ENCODE peak calls at places on chromosome X, in seven cellular contexts. E is SK-N-SH, T is H1, Z is GM12878, G is K562, H is HCT116, P is HepG2. M is an unnamed sample.

GRCh38 chrX:16491461-16491860 is 158.5 kb upstream of the S100G start:
- DNase-seq in H (no peak), T (no peak), P (no peak), Z (no peak), G (no peak), E (no peak), M (no peak)

GRCh38 chrX:152641996-152642395 is 4.3 kb downstream of the GABRQ start:
- DNase-seq in G (peak), E (peak), T (no peak), P (no peak), Z (no peak), H (no peak), M (peak)

GRCh38 chrX:29297171-29297800 is 710.0 kb downstream of the IL1RAPL1 start:
- DNase-seq in G (no peak), H (no peak), T (no peak), E (no peak), P (no peak), Z (no peak), M (no peak)

GRCh38 chrX:118872102-118872566 is 48.5 kb downstream of the ZCCHC12 start:
- DNase-seq in Z (no peak), H (no peak), E (no peak), T (no peak), P (no peak), G (no peak), M (peak)

GRCh38 chrX:31297881-31298280 is 226.0 kb upstream of the FTHL17 start:
- DNase-seq in E (no peak), T (no peak), H (no peak), G (no peak), P (no peak), Z (no peak), M (no peak)

GRCh38 chrX:26254436-26254835 is 38.5 kb downstream of the MAGEB5 start:
- DNase-seq in G (no peak), Z (no peak), P (no peak), H (no peak), T (no peak), E (no peak), M (no peak)

GRCh38 chrX:134936542-134936941 is 54.2 kb upstream of the SMIM10 start:
- DNase-seq in T (no peak), P (peak), Z (no peak), G (no peak), H (no peak), E (no peak), M (no peak)

GRCh38 chrX:78650906-78651437 is 8.2 kb downstream of the RTL3 start:
- DNase-seq in G (no peak), T (no peak), H (no peak), E (no peak), P (no peak), Z (peak), M (no peak)

GRCh38 chrX:125205084-125205917 is 114.4 kb upstream of the TEX13C start:
- DNase-seq in G (peak), Z (no peak), E (peak), T (no peak), H (no peak), P (no peak), M (no peak)

GRCh38 chrX:125782184-125782583 is 383.9 kb downstream of the DCAF12L2 start:
- DNase-seq in G (no peak), Z (no peak), E (no peak), H (no peak), T (peak), P (no peak), M (no peak)

GRCh38 chrX:20280938-20281337 is 14.2 kb upstream of the RPS6KA3 start:
- DNase-seq in P (no peak), E (no peak), G (no peak), T (no peak), H (no peak), Z (no peak), M (no peak)

GRCh38 chrX:40107291-40108083 is 9.7 kb upstream of the BCOR start:
- DNase-seq in Z (no peak), G (no peak), H (peak), P (no peak), T (no peak), E (peak), M (peak)

GRCh38 chrX:153702350-153703035 is 14.8 kb downstream of the SLC6A8 start:
- DNase-seq in Z (no peak), T (no peak), G (no peak), E (no peak), P (no peak), H (no peak), M (no peak)

GRCh38 chrX:153794897-153795816 is 689 bp downstream of the SSR4 start:
- DNase-seq in E (no peak), P (no peak), T (no peak), H (no peak), G (no peak), Z (no peak), M (no peak)

GRCh38 chrX:18288716-18289115 is 65.8 kb downstream of the SCML2 start:
- DNase-seq in P (no peak), Z (no peak), E (no peak), G (no peak), H (no peak), T (no peak), M (peak)

GRCh38 chrX:39418936-39419659 is 617.8 kb downstream of the MID1IP1 start:
- DNase-seq in Z (no peak), T (no peak), E (peak), P (no peak), G (no peak), H (no peak), M (no peak)

GRCh38 chrX:112834016-112834855 is 6.4 kb downstream of the AMOT start:
- DNase-seq in E (peak), G (no peak), P (no peak), T (no peak), H (no peak), Z (no peak), M (no peak)

GRCh38 chrX:112867570-112867969 is 26.9 kb upstream of the AMOT start:
- DNase-seq in H (peak), P (no peak), E (no peak), T (no peak), Z (no peak), G (no peak), M (no peak)

GRCh38 chrX:9180623-9181022 is 146.7 kb upstream of the FAM9B start:
- DNase-seq in G (no peak), T (peak), E (no peak), P (no peak), H (no peak), Z (no peak), M (no peak)

GRCh38 chrX:70022608-70023007 is 27.1 kb downstream of the AWAT2 start:
- DNase-seq in H (no peak), P (no peak), Z (no peak), E (no peak), G (no peak), T (no peak), M (no peak)

GRCh38 chrX:70026851-70027200 is 22.9 kb downstream of the AWAT2 start:
- DNase-seq in H (no peak), E (no peak), P (no peak), T (no peak), Z (no peak), G (no peak), M (no peak)

GRCh38 chrX:70029790-70030189 is 19.9 kb downstream of the AWAT2 start:
- DNase-seq in E (no peak), Z (no peak), P (no peak), H (no peak), T (no peak), G (no peak), M (no peak)

GRCh38 chrX:70026112-70026850 is 23.5 kb downstream of the AWAT2 start:
- DNase-seq in G (no peak), E (no peak), P (no peak), Z (no peak), H (no peak), T (no peak), M (no peak)

DNA sequence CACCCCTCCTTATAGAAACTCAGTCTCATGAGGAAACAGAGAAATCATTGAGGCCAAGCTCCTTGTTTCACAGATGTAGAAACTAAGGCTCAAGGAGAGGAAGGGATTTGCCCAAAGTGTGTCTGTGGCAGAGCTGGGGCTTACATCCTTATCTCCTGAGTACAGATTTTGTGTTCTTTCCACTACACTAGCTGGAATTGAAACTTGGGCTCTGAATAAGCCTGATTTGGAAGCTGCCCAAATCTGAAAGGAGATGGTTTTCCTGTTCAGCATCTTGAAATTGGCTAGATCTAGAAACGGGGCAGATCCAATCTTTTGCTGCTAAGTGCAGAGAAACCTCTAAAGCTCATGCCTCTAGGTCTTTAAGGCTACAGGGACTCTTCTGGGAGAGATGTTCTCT is 24.3 kb downstream of the AWAT2 start:
- DNase-seq in H (no peak), E (no peak), G (no peak), P (no peak), Z (no peak), T (no peak), M (no peak)
- TF ChIP-seq JUND in H (no peak), E (no peak), G (no peak), P (no peak), Z (no peak), T (no peak), M (no peak)

DNA sequence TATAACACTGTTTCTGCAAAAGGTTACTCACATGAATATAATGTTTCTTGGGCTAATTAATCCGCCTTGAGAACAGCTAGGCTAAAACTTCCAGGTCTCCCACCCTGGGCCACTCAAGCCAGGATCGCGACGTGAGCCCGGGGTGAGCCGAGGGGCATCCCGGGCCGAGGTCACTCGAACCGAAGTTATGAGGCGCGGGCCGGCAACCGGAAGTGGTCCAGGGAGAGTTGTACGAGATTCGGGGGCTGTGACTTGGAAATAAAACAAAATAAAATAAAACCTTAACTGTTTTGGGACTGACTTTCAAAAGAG is 317 bp downstream of the CMC4 start:
- DNase-seq in G (peak), H (no peak), T (no peak), Z (no peak), P (no peak), E (peak), M (no peak)
- TF ChIP-seq JUND in G (no peak), H (no peak), T (no peak), Z (no peak), P (no peak), E (no peak), M (no peak)

DNA sequence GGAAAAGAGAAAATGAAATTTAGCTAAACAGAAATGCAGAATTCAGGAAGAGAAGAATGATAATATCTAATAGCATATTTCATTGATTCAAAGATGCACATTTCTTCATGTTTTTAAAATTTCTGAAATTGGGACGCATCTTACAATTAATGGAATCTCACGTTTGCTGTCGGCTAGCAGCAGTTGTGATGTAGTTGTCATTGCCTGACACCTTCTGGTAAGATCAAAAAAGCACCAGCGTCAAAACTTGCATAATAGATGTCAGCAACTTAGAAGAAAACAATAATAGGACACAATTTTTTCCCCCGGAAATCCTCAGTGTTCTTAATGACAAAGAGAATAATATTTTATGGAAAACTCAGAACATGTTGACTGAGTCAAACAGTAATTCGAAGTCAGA is 29.8 kb upstream of the SLC7A3 start:
- DNase-seq in T (no peak), Z (no peak), P (no peak), H (no peak), G (no peak), E (no peak), M (no peak)
- TF ChIP-seq JUND in T (no peak), Z (no peak), P (no peak), H (no peak), G (no peak), E (no peak), M (no peak)

DNA sequence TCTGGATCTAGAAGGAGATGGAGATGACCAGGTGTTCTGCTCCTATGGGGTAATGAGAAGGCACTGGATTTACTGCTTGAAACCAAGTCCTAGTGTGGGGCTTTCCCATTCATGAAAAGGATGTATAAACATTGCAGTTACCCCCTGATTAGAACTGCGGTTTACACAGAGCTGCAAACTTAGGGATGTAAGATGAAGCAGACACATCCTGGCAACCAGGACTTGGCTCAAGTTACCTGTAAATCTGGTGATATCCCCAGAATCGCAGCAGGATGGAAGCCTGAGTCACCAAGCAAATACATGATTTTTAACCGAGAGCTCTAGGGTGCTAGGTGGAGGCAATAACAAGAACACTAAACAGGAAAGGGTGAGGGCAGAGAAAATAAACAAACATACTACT is 178.6 kb upstream of the MAMLD1 start:
- DNase-seq in P (no peak), G (no peak), T (no peak), Z (no peak), E (no peak), H (no peak), M (no peak)
- TF ChIP-seq JUND in P (no peak), G (no peak), T (no peak), Z (no peak), E (no peak), H (no peak), M (no peak)

GRCh38 chrX:13432376-13432775 is 112.5 kb upstream of the ATXN3L start:
- DNase-seq in E (no peak), H (no peak), G (no peak), T (no peak), P (no peak), Z (no peak), M (peak)

GRCh38 chrX:13432776-13433605 is 113.1 kb upstream of the ATXN3L start:
- DNase-seq in E (no peak), H (no peak), P (no peak), G (no peak), T (no peak), Z (no peak), M (no peak)

GRCh38 chrX:13428055-13428786 is 108.4 kb upstream of the ATXN3L start:
- DNase-seq in G (no peak), Z (no peak), T (no peak), H (peak), P (no peak), E (no peak), M (peak)

GRCh38 chrX:13427441-13428054 is 107.7 kb upstream of the ATXN3L start:
- DNase-seq in P (no peak), Z (no peak), H (no peak), E (no peak), T (no peak), G (peak), M (no peak)

GRCh38 chrX:13430136-13430827 is 110.4 kb upstream of the ATXN3L start:
- DNase-seq in G (peak), Z (no peak), E (no peak), P (no peak), H (no peak), T (no peak), M (no peak)
- TF ChIP-seq JUND in G (peak), Z (no peak), E (no peak), P (no peak), H (no peak), T (no peak), M (no peak)

DNA sequence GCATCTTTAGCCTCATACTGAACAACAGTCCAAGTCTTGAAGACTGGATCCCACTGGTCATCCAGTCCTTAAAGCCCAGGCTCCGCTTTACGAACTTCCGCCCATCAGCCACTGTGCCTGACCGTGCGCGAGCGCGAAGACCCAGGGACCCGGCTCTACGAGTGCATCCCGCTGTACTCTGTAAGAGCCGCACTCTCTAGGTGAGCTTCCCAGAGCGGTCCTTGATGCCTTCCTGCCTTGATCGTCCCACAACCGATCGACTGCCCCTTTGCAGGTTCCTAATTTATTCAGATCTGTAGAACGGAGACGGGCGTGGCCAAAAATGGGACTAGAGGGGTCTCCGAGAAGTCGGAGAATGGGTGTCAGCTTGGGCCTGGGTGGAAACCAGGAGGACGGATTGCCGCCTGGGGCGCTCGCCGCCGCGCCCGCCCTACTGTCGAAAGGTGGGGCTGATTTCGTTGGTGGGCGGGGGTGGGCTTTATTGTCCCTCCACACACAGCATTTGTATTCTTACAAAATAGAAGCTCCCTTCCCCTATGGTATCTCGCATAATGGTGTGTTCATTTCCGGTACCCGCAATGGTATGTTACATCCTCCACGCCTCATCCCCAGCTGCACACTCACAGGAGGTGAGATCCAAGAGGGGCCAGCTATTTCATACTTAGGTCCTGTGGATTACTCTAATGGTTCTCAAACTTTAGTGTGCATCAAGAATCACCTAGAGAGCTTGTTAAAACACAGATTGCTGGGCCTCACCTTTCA is 42.3 kb upstream of the FAM156A start:
- DNase-seq in G (no peak), T (no peak), E (no peak), P (no peak), H (no peak), Z (no peak), M (no peak)
- TF ChIP-seq JUND in G (no peak), T (no peak), E (no peak), P (no peak), H (no peak), Z (no peak), M (no peak)